ENCODE peak calls at places on chromosomes 1 and 21, in ten cellular contexts. Z is NB4; U is Calu3; M is GM12865; A is putamen; B is caudate nucleus; I is GM03348; Q is tibial nerve; Y is effector memory CD4-positive, alpha-beta T cell; V is Peyer's patch. K is an unnamed sample.

GRCh38 chr21:23452384-23453083 is 2154.7 kb downstream of the MRPL39 start:
- DNase-seq in Z (peak), B (no peak), U (no peak), Y (no peak), A (no peak), I (no peak), V (no peak), Q (no peak), M (peak), K (no peak)

GRCh38 chr1:205444931-205445652 is 10.8 kb downstream of the BLACAT1 start:
- DNase-seq in B (peak), I (no peak), A (peak), V (no peak), U (no peak), Z (no peak), Y (no peak), Q (no peak), M (no peak), K (no peak)

GRCh38 chr1:31531177-31532000 is 44.9 kb upstream of the TINAGL1 start:
- DNase-seq in A (no peak), V (no peak), M (no peak), B (no peak), Y (no peak), Q (no peak), I (peak), Z (no peak), U (no peak), K (no peak)

GRCh38 chr1:41613646-41614592 is 129.4 kb upstream of the EDN2 start:
- DNase-seq in Q (no peak), I (peak), Z (peak), A (no peak), V (no peak), B (no peak), U (no peak), Y (no peak), M (no peak), K (no peak)

GRCh38 chr1:223706077-223706988 is 6.0 kb upstream of the CAPN2 start:
- DNase-seq in Z (no peak), Y (no peak), B (no peak), Q (no peak), U (peak), M (no peak), I (peak), A (no peak), V (no peak), K (no peak)

GRCh38 chr1:238895911-238896310 is 490.5 kb upstream of the CHRM3 start:
- DNase-seq in B (no peak), Z (no peak), I (no peak), A (no peak), Y (no peak), V (no peak), Q (no peak), U (peak), M (no peak), K (no peak)

GRCh38 chr21:43767498-43767979 is 8.6 kb downstream of the CSTB start:
- DNase-seq in M (no peak), Q (no peak), B (no peak), A (no peak), Y (no peak), Z (no peak), V (no peak), I (no peak), U (no peak), K (no peak)

GRCh38 chr1:202124107-202124506 is 1.4 kb downstream of the GPR37L1 start:
- DNase-seq in Z (no peak), Y (no peak), I (no peak), U (no peak), M (no peak), Q (no peak), A (no peak), B (no peak), V (no peak), K (no peak)

GRCh38 chr1:77687519-77687906 is 5.1 kb upstream of the ZZZ3 start:
- DNase-seq in Q (no peak), B (no peak), M (no peak), V (no peak), A (no peak), Y (no peak), I (no peak), Z (no peak), U (peak), K (no peak)

GRCh38 chr1:174550296-174550695 is 102.5 kb downstream of the GPR52 start:
- DNase-seq in M (no peak), Z (no peak), A (no peak), B (no peak), V (no peak), U (no peak), Q (no peak), I (no peak), Y (no peak), K (no peak)

GRCh38 chr1:220363196-220363831 is 91.1 kb upstream of the RAB3GAP2 start:
- DNase-seq in U (no peak), Q (no peak), I (peak), B (no peak), A (peak), V (no peak), M (no peak), Y (no peak), Z (no peak), K (no peak)

K was measured in BJ.